ENCODE peak calls at places on chromosome 10, in ten cellular contexts. P, N, Z, E, C, U, V, J, Y and I are unnamed samples.

GRCh38 chr10:78462728-78463228 is 429.1 kb downstream of the RPS24 start:
- DNase-seq in V (no peak), J (no peak), C (no peak), Z (no peak), N (peak; percentile 35), P (no peak), Y (no peak), U (no peak), E (no peak), I (no peak)

GRCh38 chr10:69315100-69315542 is 36.8 kb downstream of the HK1 start:
- DNase-seq in Z (no peak), Y (no peak), U (no peak), N (no peak), V (no peak), P (no peak), J (no peak), C (no peak), E (no peak), I (no peak)

GRCh38 chr10:70761031-70761601 is 24.1 kb downstream of the TBATA start:
- DNase-seq in N (no peak), Y (no peak), E (no peak), C (no peak), U (no peak), P (peak; percentile 45), Z (no peak), J (peak; percentile 58), V (peak; percentile 67), I (no peak)

GRCh38 chr10:19629559-19629958 is 186.7 kb upstream of the PLXDC2 start:
- DNase-seq in Y (peak; percentile 45), J (no peak), U (no peak), E (peak; percentile 27), P (peak; percentile 85), V (peak; percentile 69), C (peak; percentile 70), N (peak; percentile 50), Z (no peak), I (no peak)

GRCh38 chr10:86979977-86980448 is 11.7 kb downstream of the ADIRF start:
- DNase-seq in C (no peak), Y (no peak), J (no peak), E (no peak), N (no peak), V (no peak), Z (no peak), U (no peak), P (no peak), I (no peak)

GRCh38 chr10:20257422-20257821 is 441.2 kb downstream of the PLXDC2 start:
- DNase-seq in P (no peak), J (no peak), Z (no peak), C (no peak), U (no peak), V (no peak), Y (no peak), E (no peak), N (no peak), I (no peak)

GRCh38 chr10:127853868-127854768 is 38.6 kb downstream of the CLRN3 start:
- DNase-seq in P (peak; percentile 87), E (peak; percentile 13), C (peak; percentile 77), J (no peak), Y (peak; percentile 82), V (peak; percentile 90), N (peak; percentile 45), Z (peak; percentile 7), U (peak; percentile 53), I (peak; percentile 80)

GRCh38 chr10:120950103-120950561 is 99.0 kb downstream of the WDR11 start:
- DNase-seq in P (peak; percentile 89), Y (no peak), Z (no peak), J (no peak), N (peak; percentile 39), E (no peak), U (no peak), C (no peak), V (no peak), I (no peak)

GRCh38 chr10:98407744-98408241 is 7.2 kb downstream of the PYROXD2 start:
- DNase-seq in C (no peak), N (no peak), P (no peak), U (no peak), V (no peak), E (no peak), Y (no peak), Z (no peak), J (no peak), I (no peak)

GRCh38 chr10:80453715-80454525 is at the start of gene TSPAN14:
- DNase-seq in U (peak; percentile 83), J (peak; percentile 64), N (peak; percentile 82), Y (peak; percentile 63), C (peak; percentile 78), Z (peak; percentile 44), E (no peak), P (peak; percentile 94), V (peak; percentile 97), I (peak; percentile 97)

GRCh38 chr10:6068422-6068821 is 6.3 kb upstream of the IL2RA start:
- DNase-seq in J (no peak), U (no peak), Y (no peak), V (peak; percentile 86), Z (no peak), P (no peak), C (no peak), N (no peak), E (no peak), I (no peak)

GRCh38 chr10:46282460-46283216 is 4.2 kb upstream of the ANTXRL start:
- DNase-seq in P (peak; percentile 70), Y (peak; percentile 86), U (peak; percentile 43), N (peak; percentile 74), Z (no peak), E (no peak), V (peak; percentile 96), C (peak; percentile 35), J (no peak), I (peak; percentile 72)

GRCh38 chr10:68153473-68154210 is 44.4 kb downstream of the MYPN start:
- DNase-seq in Z (no peak), Y (peak; percentile 14), U (no peak), J (peak; percentile 100), E (peak; percentile 96), C (peak; percentile 93), P (no peak), N (peak; percentile 98), V (no peak), I (no peak)

GRCh38 chr10:2081501-2081900 is 344.2 kb upstream of the ADARB2 start:
- DNase-seq in U (peak; percentile 33), E (no peak), C (no peak), P (peak; percentile 39), Y (no peak), V (no peak), N (no peak), J (no peak), Z (no peak), I (no peak)

GRCh38 chr10:122091722-122092121 is 102.8 kb downstream of the TACC2 start:
- DNase-seq in J (no peak), V (peak; percentile 64), E (no peak), N (no peak), C (no peak), Z (no peak), Y (no peak), P (no peak), U (no peak), I (no peak)

GRCh38 chr10:122087436-122087835 is 98.5 kb downstream of the TACC2 start:
- DNase-seq in C (no peak), J (no peak), U (no peak), V (no peak), N (no peak), E (no peak), Z (no peak), Y (no peak), P (no peak), I (no peak)

GRCh38 chr10:122086416-122087240 is 97.7 kb downstream of the TACC2 start:
- DNase-seq in E (no peak), C (no peak), N (no peak), J (no peak), Y (no peak), U (no peak), V (no peak), P (no peak), Z (no peak), I (no peak)

GRCh38 chr10:122085423-122085911 is 96.5 kb downstream of the TACC2 start:
- DNase-seq in U (no peak), E (no peak), Z (no peak), V (no peak), Y (no peak), C (no peak), J (no peak), P (no peak), N (no peak), I (no peak)

GRCh38 chr10:122089343-122090015 is 100.5 kb downstream of the TACC2 start:
- DNase-seq in V (no peak), P (no peak), E (no peak), C (no peak), Y (no peak), U (no peak), N (no peak), J (peak; percentile 90), Z (no peak), I (no peak)
- TF ChIP-seq CTCF in V (no peak), P (no peak), E (no peak), C (no peak), Y (no peak), U (no peak), N (no peak), J (no peak), Z (no peak), I (no peak)

GRCh38 chr10:112687647-112688046 is 240.6 kb downstream of the VTI1A start:
- DNase-seq in C (peak; percentile 7), U (no peak), N (peak; percentile 36), Y (no peak), Z (no peak), V (no peak), E (peak; percentile 34), J (no peak), P (no peak), I (no peak)

DNA sequence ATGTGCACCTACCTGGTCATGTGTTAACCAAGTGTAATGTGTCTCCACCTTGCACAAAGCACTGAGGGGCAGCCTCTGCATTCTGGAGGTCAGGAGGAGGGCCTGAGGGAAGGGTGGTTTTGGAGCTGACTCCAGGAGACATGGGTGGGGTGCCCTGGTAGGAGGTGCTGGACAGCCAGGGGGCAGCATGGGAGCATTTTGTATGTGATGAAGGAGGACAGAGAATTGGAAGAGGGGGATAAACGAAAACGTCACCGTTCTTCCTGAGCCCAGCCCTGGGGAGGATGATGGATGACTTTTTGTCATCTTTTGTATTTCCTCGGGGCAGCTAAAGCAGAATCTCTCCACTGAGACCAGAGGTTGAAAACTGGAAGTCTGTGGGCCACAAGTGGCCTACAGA is 242.3 kb downstream of the VTI1A start:
- DNase-seq in Y (no peak), U (no peak), V (no peak), Z (no peak), C (peak; percentile 20), P (peak; percentile 64), J (no peak), N (peak; percentile 5), E (no peak), I (no peak)
- TF ChIP-seq CTCF in Y (no peak), U (peak; percentile 29), V (no peak), Z (peak; percentile 11), C (peak; percentile 55), P (peak; percentile 62), J (no peak), N (peak; percentile 53), E (peak; percentile 45), I (peak; percentile 10)

GRCh38 chr10:9211228-9211627 is 1156.7 kb downstream of the GATA3 start:
- DNase-seq in C (peak; percentile 30), Y (no peak), J (no peak), U (no peak), P (peak; percentile 4), E (no peak), N (no peak), Z (no peak), V (no peak), I (no peak)
- TF ChIP-seq CTCF in C (peak; percentile 52), Y (no peak), J (no peak), U (no peak), P (peak; percentile 51), E (peak; percentile 47), N (peak; percentile 69), Z (no peak), V (no peak), I (no peak)

GRCh38 chr10:26861326-26861998 is 704 bp upstream of the ABI1 start:
- DNase-seq in U (no peak), J (no peak), E (no peak), V (no peak), P (no peak), N (no peak), Z (no peak), Y (no peak), C (no peak), I (no peak)
- TF ChIP-seq CTCF in U (no peak), J (peak; percentile 63), E (no peak), V (no peak), P (no peak), N (no peak), Z (no peak), Y (peak; percentile 69), C (no peak), I (no peak)